ENCODE peak calls at places on chromosomes 11 and 22, in four cellular contexts. One of them, this sample, is unnamed. For H3K4me1, the result is how much of the 10 kb centered on the place peaks cover.

GRCh38 chr11:33847251-33847650 is 44.6 kb downstream of the LMO2 start:
- DNase-seq in A549: no peak
- DNase-seq in psoas muscle: no peak
- DNase-seq in spleen: no peak
- DNase-seq in this sample: no peak

GRCh38 chr11:14789879-14790484 is 102.0 kb downstream of the CYP2R1 start:
- DNase-seq in A549: no peak
- DNase-seq in psoas muscle: no peak
- DNase-seq in spleen: no peak
- DNase-seq in this sample: no peak

GRCh38 chr22:29308791-29309262 is 2.4 kb downstream of the GAS2L1 start:
- DNase-seq in spleen: no peak
- DNase-seq in psoas muscle: no peak
- DNase-seq in A549: no peak
- DNase-seq in this sample: no peak

GRCh38 chr11:108873938-108874337 is 209.1 kb downstream of the DDX10 start:
- DNase-seq in spleen: no peak
- DNase-seq in psoas muscle: no peak
- DNase-seq in A549: no peak
- DNase-seq in this sample: no peak

GRCh38 chr22:17281026-17281809 is 62.0 kb upstream of the ADA2 start:
- DNase-seq in A549: no peak
- DNase-seq in psoas muscle: no peak
- DNase-seq in spleen: peak
- DNase-seq in this sample: no peak

GRCh38 chr11:15539645-15540044 is 424.9 kb downstream of the INSC start:
- DNase-seq in spleen: no peak
- DNase-seq in psoas muscle: no peak
- DNase-seq in A549: no peak
- DNase-seq in this sample: no peak

GRCh38 chr22:30485362-30485988 is 13.7 kb upstream of the SEC14L3 start:
- DNase-seq in psoas muscle: peak
- DNase-seq in A549: peak
- DNase-seq in spleen: peak
- DNase-seq in this sample: peak

GRCh38 chr11:83257638-83258229 is 28.4 kb downstream of the CCDC90B start:
- DNase-seq in psoas muscle: peak
- DNase-seq in A549: no peak
- DNase-seq in spleen: no peak
- DNase-seq in this sample: no peak

GRCh38 chr22:26416670-26417270 is 12.3 kb upstream of the ASPHD2 start:
- DNase-seq in psoas muscle: peak
- DNase-seq in spleen: no peak
- DNase-seq in A549: no peak
- DNase-seq in this sample: no peak

GRCh38 chr11:60951611-60951908 is 416 bp downstream of the SLC15A3 start:
- DNase-seq in spleen: no peak
- DNase-seq in A549: no peak
- DNase-seq in psoas muscle: no peak
- DNase-seq in this sample: no peak

GRCh38 chr22:50425179-50425916 is 49.5 kb downstream of the SBF1 start:
- DNase-seq in A549: no peak
- DNase-seq in psoas muscle: no peak
- DNase-seq in spleen: no peak
- DNase-seq in this sample: no peak

DNA sequence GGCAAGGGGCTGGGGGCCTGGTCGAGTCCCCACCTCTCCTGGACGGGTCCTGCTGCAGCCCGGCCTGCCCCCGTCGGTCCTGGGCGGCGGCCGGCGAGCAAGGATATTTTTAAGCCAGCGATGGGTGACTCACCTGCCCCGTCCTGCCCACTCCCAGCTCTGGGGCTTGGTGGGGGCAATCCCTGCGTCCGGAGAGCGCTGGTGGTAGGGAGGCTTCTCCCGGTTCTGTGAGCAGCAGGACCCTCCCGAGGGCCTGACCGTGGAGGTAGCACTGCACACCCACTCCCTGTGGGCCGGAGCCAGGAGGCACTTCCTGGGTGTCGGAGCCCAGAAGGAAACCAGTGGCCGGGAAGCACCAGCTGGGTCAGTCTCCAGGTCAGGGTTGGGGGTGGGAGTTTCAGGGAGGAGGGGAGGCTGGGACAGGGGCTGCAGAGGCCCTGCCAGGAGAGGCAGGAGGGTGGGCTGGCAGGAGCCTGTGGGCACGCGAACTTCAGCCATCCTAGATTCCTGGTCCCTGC is 467 bp downstream of the EPS8L2 start:
- DNase-seq in psoas muscle: peak
- DNase-seq in A549: peak
- DNase-seq in spleen: no peak
- DNase-seq in this sample: no peak
- H3K4me1 ChIP-seq in psoas muscle: under half
- H3K4me1 ChIP-seq in A549: half or more
- H3K4me1 ChIP-seq in spleen: half or more
- H3K4me1 ChIP-seq in this sample: under half

GRCh38 chr11:122661182-122661945 is 5.8 kb downstream of the UBASH3B start:
- DNase-seq in spleen: no peak
- DNase-seq in psoas muscle: no peak
- DNase-seq in A549: no peak
- DNase-seq in this sample: no peak

GRCh38 chr11:122663764-122664163 is 8.2 kb downstream of the UBASH3B start:
- DNase-seq in A549: no peak
- DNase-seq in spleen: no peak
- DNase-seq in psoas muscle: no peak
- DNase-seq in this sample: no peak

GRCh38 chr11:122665882-122666281 is 10.4 kb downstream of the UBASH3B start:
- DNase-seq in A549: no peak
- DNase-seq in psoas muscle: no peak
- DNase-seq in spleen: no peak
- DNase-seq in this sample: no peak

GRCh38 chr11:122664188-122664587 is 8.7 kb downstream of the UBASH3B start:
- DNase-seq in psoas muscle: no peak
- DNase-seq in spleen: no peak
- DNase-seq in A549: no peak
- DNase-seq in this sample: no peak

GRCh38 chr11:122663056-122663740 is 7.7 kb downstream of the UBASH3B start:
- DNase-seq in spleen: no peak
- DNase-seq in psoas muscle: no peak
- DNase-seq in A549: no peak
- DNase-seq in this sample: no peak
- H3K4me1 ChIP-seq in spleen: half or more
- H3K4me1 ChIP-seq in psoas muscle: under half
- H3K4me1 ChIP-seq in A549: half or more
- H3K4me1 ChIP-seq in this sample: under half

DNA sequence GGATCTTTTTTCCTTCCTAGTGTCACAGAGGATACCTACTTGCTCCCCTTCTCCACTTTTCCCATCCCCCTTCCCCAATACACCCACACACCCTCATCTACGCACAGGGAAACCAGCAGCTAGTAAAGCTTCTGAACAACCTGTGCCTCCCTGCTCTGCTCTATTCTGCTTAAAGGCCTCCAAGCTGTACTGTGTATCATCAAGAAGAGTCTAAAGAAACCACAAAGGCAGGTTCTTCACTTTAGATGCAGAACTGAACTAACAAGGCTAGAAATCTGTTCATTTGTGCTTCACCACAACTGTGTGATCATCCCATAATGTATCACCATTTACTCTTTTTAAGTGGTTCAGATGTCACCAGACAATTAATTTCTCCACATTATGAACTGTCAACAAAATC is 132.5 kb downstream of the SGSM3 start:
- DNase-seq in A549: no peak
- DNase-seq in spleen: no peak
- DNase-seq in psoas muscle: no peak
- DNase-seq in this sample: no peak
- H3K4me1 ChIP-seq in A549: half or more
- H3K4me1 ChIP-seq in spleen: under half
- H3K4me1 ChIP-seq in psoas muscle: under half
- H3K4me1 ChIP-seq in this sample: under half

DNA sequence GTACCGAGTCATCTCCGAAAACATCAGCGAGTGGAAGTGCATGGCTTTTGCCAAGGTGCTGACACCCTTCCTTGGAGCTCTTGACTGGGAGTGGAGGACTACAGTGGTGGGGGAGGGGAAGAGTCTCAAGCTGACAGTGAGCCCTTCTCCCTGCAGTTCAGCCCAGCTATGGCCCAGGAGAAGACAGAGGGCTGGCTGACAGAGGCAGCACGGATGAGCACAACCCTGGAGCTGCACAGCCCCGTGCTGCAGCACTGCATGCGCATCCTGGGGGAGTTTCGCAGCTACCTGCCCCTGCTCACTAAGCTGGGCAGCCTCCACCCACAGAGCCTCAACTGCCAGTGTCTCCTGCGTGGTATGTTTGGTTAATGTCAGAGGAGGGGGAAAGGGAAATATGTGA is 41.4 kb downstream of the DNHD1 start:
- DNase-seq in A549: no peak
- DNase-seq in spleen: peak
- DNase-seq in psoas muscle: no peak
- DNase-seq in this sample: no peak
- H3K4me1 ChIP-seq in A549: under half
- H3K4me1 ChIP-seq in spleen: under half
- H3K4me1 ChIP-seq in psoas muscle: under half
- H3K4me1 ChIP-seq in this sample: under half

GRCh38 chr11:68340784-68341556 is 28.6 kb downstream of the LRP5 start:
- DNase-seq in spleen: no peak
- DNase-seq in A549: peak
- DNase-seq in psoas muscle: no peak
- DNase-seq in this sample: no peak
- H3K4me1 ChIP-seq in spleen: under half
- H3K4me1 ChIP-seq in A549: half or more
- H3K4me1 ChIP-seq in psoas muscle: under half
- H3K4me1 ChIP-seq in this sample: half or more

GRCh38 chr11:64094463-64095223 is 58.9 kb downstream of the FLRT1 start:
- DNase-seq in A549: peak
- DNase-seq in psoas muscle: peak
- DNase-seq in spleen: no peak
- DNase-seq in this sample: no peak

GRCh38 chr11:64095286-64095825 is 59.6 kb downstream of the FLRT1 start:
- DNase-seq in A549: no peak
- DNase-seq in psoas muscle: no peak
- DNase-seq in spleen: no peak
- DNase-seq in this sample: no peak

GRCh38 chr11:64097468-64098317 is 62.0 kb downstream of the FLRT1 start:
- DNase-seq in spleen: no peak
- DNase-seq in psoas muscle: no peak
- DNase-seq in A549: no peak
- DNase-seq in this sample: no peak

GRCh38 chr11:64096835-64097234 is 61.1 kb downstream of the FLRT1 start:
- DNase-seq in psoas muscle: no peak
- DNase-seq in spleen: no peak
- DNase-seq in A549: no peak
- DNase-seq in this sample: no peak

GRCh38 chr11:64095949-64096348 is 60.2 kb downstream of the FLRT1 start:
- DNase-seq in psoas muscle: no peak
- DNase-seq in A549: no peak
- DNase-seq in spleen: no peak
- DNase-seq in this sample: no peak
- H3K4me1 ChIP-seq in psoas muscle: half or more
- H3K4me1 ChIP-seq in A549: under half
- H3K4me1 ChIP-seq in spleen: under half
- H3K4me1 ChIP-seq in this sample: under half

GRCh38 chr22:37750596-37751162 is 53.8 kb downstream of the TRIOBP start:
- DNase-seq in spleen: no peak
- DNase-seq in psoas muscle: no peak
- DNase-seq in A549: no peak
- DNase-seq in this sample: no peak
- H3K4me1 ChIP-seq in spleen: half or more
- H3K4me1 ChIP-seq in psoas muscle: half or more
- H3K4me1 ChIP-seq in A549: half or more
- H3K4me1 ChIP-seq in this sample: half or more

GRCh38 chr22:46075764-46076531 is 74.4 kb upstream of the PPARA start:
- DNase-seq in A549: no peak
- DNase-seq in spleen: peak
- DNase-seq in psoas muscle: peak
- DNase-seq in this sample: peak
- H3K4me1 ChIP-seq in A549: under half
- H3K4me1 ChIP-seq in spleen: half or more
- H3K4me1 ChIP-seq in psoas muscle: half or more
- H3K4me1 ChIP-seq in this sample: half or more

GRCh38 chr11:65596520-65596919 is 920 bp upstream of the KCNK7 start:
- DNase-seq in spleen: no peak
- DNase-seq in psoas muscle: no peak
- DNase-seq in A549: no peak
- DNase-seq in this sample: no peak
- H3K4me1 ChIP-seq in spleen: under half
- H3K4me1 ChIP-seq in psoas muscle: under half
- H3K4me1 ChIP-seq in A549: under half
- H3K4me1 ChIP-seq in this sample: under half